ENCODE peak calls at places on chromosomes 4 and X, in eight cellular contexts. One of them, this sample, is unnamed.

GRCh38 chrX:132615396-132616131 is 126.7 kb upstream of the MBNL3 start:
- DNase-seq in HCT116: peak; percentile 29
- DNase-seq in GM23338: peak; percentile 70
- DNase-seq in OCI-LY7: peak; percentile 47
- DNase-seq in astrocyte: peak; percentile 8
- DNase-seq in PC-3: peak; percentile 55
- DNase-seq in keratinocyte: no peak
- DNase-seq in H9: peak; percentile 57
- DNase-seq in this sample: peak; percentile 61

GRCh38 chr4:155745984-155746383 is 12.8 kb upstream of the GUCY1B1 start:
- DNase-seq in HCT116: no peak
- DNase-seq in GM23338: no peak
- DNase-seq in OCI-LY7: no peak
- DNase-seq in astrocyte: peak; percentile 64
- DNase-seq in PC-3: peak; percentile 52
- DNase-seq in keratinocyte: no peak
- DNase-seq in H9: no peak
- DNase-seq in this sample: no peak

GRCh38 chr4:11765849-11766453 is 337.3 kb upstream of the HS3ST1 start:
- DNase-seq in HCT116: peak; percentile 57
- DNase-seq in GM23338: peak; percentile 78
- DNase-seq in OCI-LY7: peak; percentile 22
- DNase-seq in astrocyte: peak; percentile 21
- DNase-seq in PC-3: peak; percentile 68
- DNase-seq in keratinocyte: no peak
- DNase-seq in H9: peak; percentile 32
- DNase-seq in this sample: peak; percentile 55

GRCh38 chrX:7316280-7316679 is 168.3 kb upstream of the PUDP start:
- DNase-seq in HCT116: no peak
- DNase-seq in GM23338: no peak
- DNase-seq in OCI-LY7: no peak
- DNase-seq in astrocyte: no peak
- DNase-seq in PC-3: peak; percentile 53
- DNase-seq in keratinocyte: no peak
- DNase-seq in H9: no peak
- DNase-seq in this sample: no peak

GRCh38 chr4:141346144-141346543 is 125.4 kb downstream of the ZNF330 start:
- DNase-seq in HCT116: peak; percentile 24
- DNase-seq in GM23338: peak; percentile 18
- DNase-seq in OCI-LY7: peak; percentile 14
- DNase-seq in astrocyte: peak; percentile 48
- DNase-seq in PC-3: peak; percentile 81
- DNase-seq in keratinocyte: no peak
- DNase-seq in H9: no peak
- DNase-seq in this sample: peak; percentile 41

GRCh38 chr4:108030332-108030731 is 40.6 kb downstream of the HADH start:
- DNase-seq in HCT116: peak; percentile 16
- DNase-seq in GM23338: peak; percentile 68
- DNase-seq in OCI-LY7: peak; percentile 90
- DNase-seq in astrocyte: peak; percentile 56
- DNase-seq in PC-3: peak; percentile 39
- DNase-seq in keratinocyte: peak; percentile 7
- DNase-seq in H9: peak; percentile 72
- DNase-seq in this sample: peak; percentile 88

GRCh38 chrX:46268429-46268828 is 276.8 kb downstream of the ZNF674 start:
- DNase-seq in HCT116: peak; percentile 62
- DNase-seq in GM23338: no peak
- DNase-seq in OCI-LY7: no peak
- DNase-seq in astrocyte: peak; percentile 69
- DNase-seq in PC-3: peak; percentile 92
- DNase-seq in keratinocyte: peak; percentile 66
- DNase-seq in H9: no peak
- DNase-seq in this sample: no peak

GRCh38 chr4:15805583-15806517 is 27.7 kb downstream of the CD38 start:
- DNase-seq in HCT116: peak; percentile 57
- DNase-seq in GM23338: peak; percentile 86
- DNase-seq in OCI-LY7: peak; percentile 81
- DNase-seq in astrocyte: peak; percentile 38
- DNase-seq in PC-3: peak; percentile 79
- DNase-seq in keratinocyte: peak; percentile 35
- DNase-seq in H9: peak; percentile 46
- DNase-seq in this sample: peak; percentile 74

GRCh38 chr4:183223046-183223445 is 97.0 kb downstream of the CLDN22 start:
- DNase-seq in HCT116: no peak
- DNase-seq in GM23338: no peak
- DNase-seq in OCI-LY7: no peak
- DNase-seq in astrocyte: no peak
- DNase-seq in PC-3: no peak
- DNase-seq in keratinocyte: no peak
- DNase-seq in H9: no peak
- DNase-seq in this sample: no peak

GRCh38 chr4:86944964-86945781 is 10.4 kb downstream of the AFF1 start:
- DNase-seq in HCT116: no peak
- DNase-seq in GM23338: no peak
- DNase-seq in OCI-LY7: no peak
- DNase-seq in astrocyte: no peak
- DNase-seq in PC-3: no peak
- DNase-seq in keratinocyte: no peak
- DNase-seq in H9: no peak
- DNase-seq in this sample: no peak

GRCh38 chr4:41095973-41096372 is 118.4 kb downstream of the APBB2 start:
- DNase-seq in HCT116: no peak
- DNase-seq in GM23338: no peak
- DNase-seq in OCI-LY7: peak; percentile 18
- DNase-seq in astrocyte: peak; percentile 86
- DNase-seq in PC-3: no peak
- DNase-seq in keratinocyte: no peak
- DNase-seq in H9: no peak
- DNase-seq in this sample: no peak

GRCh38 chrX:150200820-150201287 is 162.3 kb upstream of the MAMLD1 start:
- DNase-seq in HCT116: peak; percentile 80
- DNase-seq in GM23338: no peak
- DNase-seq in OCI-LY7: no peak
- DNase-seq in astrocyte: peak; percentile 97
- DNase-seq in PC-3: peak; percentile 98
- DNase-seq in keratinocyte: peak; percentile 97
- DNase-seq in H9: no peak
- DNase-seq in this sample: no peak

GRCh38 chrX:105331244-105331643 is 110.8 kb upstream of the TEX13A start:
- DNase-seq in HCT116: no peak
- DNase-seq in GM23338: no peak
- DNase-seq in OCI-LY7: no peak
- DNase-seq in astrocyte: peak; percentile 46
- DNase-seq in PC-3: peak; percentile 85
- DNase-seq in keratinocyte: no peak
- DNase-seq in H9: no peak
- DNase-seq in this sample: no peak

GRCh38 chr4:97370581-97370980 is 772.7 kb downstream of the STPG2 start:
- DNase-seq in HCT116: no peak
- DNase-seq in GM23338: no peak
- DNase-seq in OCI-LY7: no peak
- DNase-seq in astrocyte: peak; percentile 54
- DNase-seq in PC-3: no peak
- DNase-seq in keratinocyte: no peak
- DNase-seq in H9: no peak
- DNase-seq in this sample: no peak

GRCh38 chrX:17024896-17025295 is 78.4 kb downstream of the REPS2 start:
- DNase-seq in HCT116: no peak
- DNase-seq in GM23338: peak; percentile 47
- DNase-seq in OCI-LY7: peak; percentile 52
- DNase-seq in astrocyte: no peak
- DNase-seq in PC-3: no peak
- DNase-seq in keratinocyte: no peak
- DNase-seq in H9: peak; percentile 61
- DNase-seq in this sample: no peak

GRCh38 chr4:1730532-1731135 is 9.3 kb downstream of the TACC3 start:
- DNase-seq in HCT116: no peak
- DNase-seq in GM23338: no peak
- DNase-seq in OCI-LY7: no peak
- DNase-seq in astrocyte: no peak
- DNase-seq in PC-3: no peak
- DNase-seq in keratinocyte: no peak
- DNase-seq in H9: no peak
- DNase-seq in this sample: no peak

GRCh38 chr4:1731180-1731579 is 9.9 kb downstream of the TACC3 start:
- DNase-seq in HCT116: no peak
- DNase-seq in GM23338: no peak
- DNase-seq in OCI-LY7: no peak
- DNase-seq in astrocyte: peak; percentile 67
- DNase-seq in PC-3: peak; percentile 88
- DNase-seq in keratinocyte: no peak
- DNase-seq in H9: no peak
- DNase-seq in this sample: no peak

GRCh38 chr4:1727117-1728031 is 6.1 kb downstream of the TACC3 start:
- DNase-seq in HCT116: no peak
- DNase-seq in GM23338: no peak
- DNase-seq in OCI-LY7: no peak
- DNase-seq in astrocyte: peak; percentile 80
- DNase-seq in PC-3: peak; percentile 89
- DNase-seq in keratinocyte: peak; percentile 90
- DNase-seq in H9: no peak
- DNase-seq in this sample: no peak

GRCh38 chr4:1726146-1726934 is 5.0 kb downstream of the TACC3 start:
- DNase-seq in HCT116: peak; percentile 78
- DNase-seq in GM23338: peak; percentile 94
- DNase-seq in OCI-LY7: peak; percentile 83
- DNase-seq in astrocyte: peak; percentile 42
- DNase-seq in PC-3: peak; percentile 87
- DNase-seq in keratinocyte: peak; percentile 66
- DNase-seq in H9: peak; percentile 94
- DNase-seq in this sample: peak; percentile 84

GRCh38 chr4:1728061-1728980 is 7.0 kb downstream of the TACC3 start:
- DNase-seq in HCT116: no peak
- DNase-seq in GM23338: no peak
- DNase-seq in OCI-LY7: no peak
- DNase-seq in astrocyte: no peak
- DNase-seq in PC-3: no peak
- DNase-seq in keratinocyte: no peak
- DNase-seq in H9: no peak
- DNase-seq in this sample: no peak
- H3K4me1 ChIP-seq in HCT116: peaks cover 27% of the 10 kb centered on the region
- H3K4me1 ChIP-seq in GM23338: no peaks in the 10 kb centered on the region
- H3K4me1 ChIP-seq in OCI-LY7: peaks cover 32% of the 10 kb centered on the region
- H3K4me1 ChIP-seq in astrocyte: peaks cover 30% of the 10 kb centered on the region
- H3K4me1 ChIP-seq in PC-3: peaks cover 51% of the 10 kb centered on the region
- H3K4me1 ChIP-seq in keratinocyte: peaks cover 37% of the 10 kb centered on the region
- H3K4me1 ChIP-seq in H9: no peaks in the 10 kb centered on the region
- H3K4me1 ChIP-seq in this sample: no peaks in the 10 kb centered on the region

GRCh38 chr4:7050481-7051143 is 7.4 kb downstream of the TADA2B start:
- DNase-seq in HCT116: no peak
- DNase-seq in GM23338: no peak
- DNase-seq in OCI-LY7: no peak
- DNase-seq in astrocyte: no peak
- DNase-seq in PC-3: no peak
- DNase-seq in keratinocyte: no peak
- DNase-seq in H9: no peak
- DNase-seq in this sample: no peak

GRCh38 chr4:7052313-7052712 is 9.1 kb downstream of the TADA2B start:
- DNase-seq in HCT116: no peak
- DNase-seq in GM23338: no peak
- DNase-seq in OCI-LY7: no peak
- DNase-seq in astrocyte: no peak
- DNase-seq in PC-3: no peak
- DNase-seq in keratinocyte: no peak
- DNase-seq in H9: no peak
- DNase-seq in this sample: no peak

GRCh38 chr4:7049739-7050138 is 6.6 kb downstream of the TADA2B start:
- DNase-seq in HCT116: no peak
- DNase-seq in GM23338: no peak
- DNase-seq in OCI-LY7: no peak
- DNase-seq in astrocyte: no peak
- DNase-seq in PC-3: no peak
- DNase-seq in keratinocyte: no peak
- DNase-seq in H9: no peak
- DNase-seq in this sample: no peak

GRCh38 chr4:7051905-7052304 is 8.7 kb downstream of the TADA2B start:
- DNase-seq in HCT116: no peak
- DNase-seq in GM23338: no peak
- DNase-seq in OCI-LY7: no peak
- DNase-seq in astrocyte: no peak
- DNase-seq in PC-3: no peak
- DNase-seq in keratinocyte: no peak
- DNase-seq in H9: no peak
- DNase-seq in this sample: no peak

DNA sequence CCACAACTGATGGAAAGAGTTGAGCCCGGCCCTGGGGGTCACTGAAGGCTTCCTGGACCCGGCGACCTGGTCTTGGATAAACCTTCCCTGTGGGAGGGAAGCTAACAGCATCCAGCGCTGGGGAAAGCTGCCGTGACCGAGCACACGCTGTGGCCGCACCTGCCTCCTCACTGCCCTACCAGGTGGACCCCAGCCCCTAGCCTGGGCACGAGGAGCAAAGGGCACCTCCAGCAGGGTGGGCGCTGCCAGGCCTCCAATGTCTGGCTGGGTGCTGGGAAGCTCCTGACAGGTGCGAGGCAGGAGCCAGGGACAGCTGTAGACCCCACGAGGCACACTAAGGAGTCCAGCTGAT is 7.9 kb downstream of the TADA2B start:
- DNase-seq in HCT116: no peak
- DNase-seq in GM23338: no peak
- DNase-seq in OCI-LY7: no peak
- DNase-seq in astrocyte: no peak
- DNase-seq in PC-3: no peak
- DNase-seq in keratinocyte: no peak
- DNase-seq in H9: no peak
- DNase-seq in this sample: no peak
- H4K20me1 ChIP-seq in HCT116: no peaks in the 10 kb centered on the region
- H4K20me1 ChIP-seq in GM23338: peaks cover 33% of the 10 kb centered on the region
- H4K20me1 ChIP-seq in OCI-LY7: peaks cover 4% of the 10 kb centered on the region
- H4K20me1 ChIP-seq in astrocyte: peaks cover 87% of the 10 kb centered on the region
- H4K20me1 ChIP-seq in PC-3: no peaks in the 10 kb centered on the region
- H4K20me1 ChIP-seq in keratinocyte: peaks cover 2% of the 10 kb centered on the region
- H4K20me1 ChIP-seq in H9: no peaks in the 10 kb centered on the region
- H4K20me1 ChIP-seq in this sample: no peaks in the 10 kb centered on the region

DNA sequence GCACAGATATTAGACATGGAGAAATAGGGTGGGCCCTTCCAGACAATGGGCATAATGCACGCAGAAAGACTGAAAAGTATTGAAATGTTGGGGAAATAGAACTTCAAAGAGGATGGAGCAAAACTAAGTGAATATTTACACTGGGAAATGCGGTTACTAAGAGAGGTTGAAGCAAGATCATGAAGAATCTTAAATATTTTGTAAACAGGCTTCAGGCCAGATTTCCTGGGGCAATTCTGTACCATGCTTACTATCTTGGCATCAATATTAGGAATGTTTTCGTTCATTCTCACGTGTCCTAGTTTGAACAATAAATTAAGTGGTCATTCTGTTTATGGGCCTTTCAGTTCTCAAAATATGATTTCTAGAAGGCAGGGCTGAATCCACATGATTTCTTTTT is 216.3 kb downstream of the ADAMTS3 start:
- DNase-seq in HCT116: no peak
- DNase-seq in GM23338: no peak
- DNase-seq in OCI-LY7: no peak
- DNase-seq in astrocyte: no peak
- DNase-seq in PC-3: peak; percentile 88
- DNase-seq in keratinocyte: no peak
- DNase-seq in H9: no peak
- DNase-seq in this sample: no peak
- H3K4me1 ChIP-seq in HCT116: no peaks in the 10 kb centered on the region
- H3K4me1 ChIP-seq in GM23338: no peaks in the 10 kb centered on the region
- H3K4me1 ChIP-seq in OCI-LY7: no peaks in the 10 kb centered on the region
- H3K4me1 ChIP-seq in astrocyte: no peaks in the 10 kb centered on the region
- H3K4me1 ChIP-seq in PC-3: peaks cover 20% of the 10 kb centered on the region
- H3K4me1 ChIP-seq in keratinocyte: no peaks in the 10 kb centered on the region
- H3K4me1 ChIP-seq in H9: no peaks in the 10 kb centered on the region
- H3K4me1 ChIP-seq in this sample: no peaks in the 10 kb centered on the region

GRCh38 chrX:33160273-33160672 is 51.1 kb downstream of the DMD start:
- DNase-seq in HCT116: no peak
- DNase-seq in GM23338: no peak
- DNase-seq in OCI-LY7: no peak
- DNase-seq in astrocyte: no peak
- DNase-seq in PC-3: no peak
- DNase-seq in keratinocyte: peak; percentile 5
- DNase-seq in H9: no peak
- DNase-seq in this sample: no peak
- H4K20me1 ChIP-seq in HCT116: no peaks in the 10 kb centered on the region
- H4K20me1 ChIP-seq in GM23338: no peaks in the 10 kb centered on the region
- H4K20me1 ChIP-seq in OCI-LY7: no peaks in the 10 kb centered on the region
- H4K20me1 ChIP-seq in astrocyte: no peaks in the 10 kb centered on the region
- H4K20me1 ChIP-seq in PC-3: no peaks in the 10 kb centered on the region
- H4K20me1 ChIP-seq in keratinocyte: no peaks in the 10 kb centered on the region
- H4K20me1 ChIP-seq in H9: no peaks in the 10 kb centered on the region
- H4K20me1 ChIP-seq in this sample: no peaks in the 10 kb centered on the region

This sample was measured in MM.1S.